ENCODE peak calls at places on chromosomes 3 and 15, in ten cellular contexts. O is hippocampal formation; I is activated naive CD4-positive, alpha-beta T cell; N is osteoblast; D is colonic mucosa; C is KBM-7; K is foreskin fibroblast; S is DND-41; J is HS-5; Q is heart left ventricle. B is an unnamed sample.

GRCh38 chr15:48283361-48284157 is 47.7 kb upstream of the DUT start:
- DNase-seq in D (no peak), O (no peak), N (no peak), J (no peak), K (no peak), S (no peak), I (no peak), C (no peak), Q (no peak), B (no peak)

GRCh38 chr3:193544289-193544688 is 10.4 kb downstream of the ATP13A4 start:
- DNase-seq in S (no peak), I (no peak), O (no peak), D (no peak), Q (no peak), J (no peak), C (no peak), K (no peak), N (no peak), B (no peak)

GRCh38 chr3:196765454-196765853 is 25.8 kb downstream of the PAK2 start:
- DNase-seq in N (no peak), I (no peak), O (no peak), S (no peak), D (no peak), C (no peak), K (no peak), J (no peak), Q (no peak), B (no peak)

GRCh38 chr3:56799251-56799882 is 2.4 kb downstream of the ARHGEF3 start:
- DNase-seq in O (no peak), D (no peak), C (peak; percentile 88), N (no peak), Q (no peak), K (peak; percentile 70), S (peak; percentile 66), I (no peak), J (no peak), B (peak; percentile 89)

GRCh38 chr15:51751687-51752683 is 588 bp downstream of the TMOD2 start:
- DNase-seq in K (peak; percentile 68), S (peak; percentile 20), O (peak; percentile 44), N (peak; percentile 86), D (peak; percentile 45), J (no peak), Q (no peak), C (peak; percentile 61), I (peak; percentile 9), B (peak; percentile 14)

GRCh38 chr15:79623488-79623887 is 191.4 kb downstream of the MINAR1 start:
- DNase-seq in J (no peak), D (no peak), I (no peak), O (no peak), S (no peak), C (no peak), K (no peak), N (no peak), Q (no peak), B (no peak)

GRCh38 chr15:91627473-91628309 is 225.8 kb upstream of the SLCO3A1 start:
- DNase-seq in J (no peak), N (no peak), K (no peak), Q (peak; percentile 60), C (no peak), D (no peak), I (no peak), S (no peak), O (no peak), B (no peak)

GRCh38 chr15:101675015-101675414 is 22.8 kb upstream of the TM2D3 start:
- DNase-seq in Q (no peak), S (no peak), K (peak; percentile 90), N (peak; percentile 74), I (no peak), J (peak; percentile 75), D (no peak), C (no peak), O (no peak), B (no peak)

GRCh38 chr3:53772562-53773329 is 73.5 kb downstream of the CHDH start:
- DNase-seq in Q (no peak), D (no peak), N (no peak), S (no peak), C (no peak), K (peak; percentile 56), O (no peak), I (no peak), J (no peak), B (no peak)

GRCh38 chr3:169362261-169362660 is 301.3 kb downstream of the MECOM start:
- DNase-seq in I (no peak), K (peak; percentile 9), D (peak; percentile 78), Q (no peak), N (no peak), C (no peak), S (no peak), J (no peak), O (no peak), B (no peak)

GRCh38 chr3:140568842-140569520 is 108.9 kb upstream of the TRIM42 start:
- DNase-seq in I (no peak), S (no peak), C (no peak), J (no peak), Q (peak; percentile 54), O (peak; percentile 14), K (no peak), N (no peak), D (no peak), B (no peak)

GRCh38 chr3:11558918-11559815 is 84.5 kb downstream of the VGLL4 start:
- DNase-seq in D (no peak), I (no peak), N (peak; percentile 73), J (no peak), Q (no peak), O (no peak), S (no peak), C (no peak), K (no peak), B (no peak)

GRCh38 chr3:172152869-172153268 is 113.5 kb downstream of the FNDC3B start:
- DNase-seq in C (no peak), O (no peak), Q (peak; percentile 38), N (no peak), J (peak; percentile 48), K (peak; percentile 79), I (no peak), D (no peak), S (no peak), B (no peak)

GRCh38 chr3:190108789-190109188 is 11.9 kb downstream of the P3H2 start:
- DNase-seq in D (no peak), C (no peak), S (no peak), J (no peak), K (peak; percentile 32), Q (no peak), N (no peak), I (no peak), O (no peak), B (no peak)

GRCh38 chr3:53168175-53168923 is 7.3 kb downstream of the PRKCD start:
- DNase-seq in Q (no peak), J (no peak), K (no peak), I (no peak), D (no peak), C (no peak), O (no peak), N (peak; percentile 77), S (no peak), B (no peak)

GRCh38 chr3:178202199-178202598 is 334.0 kb upstream of the KCNMB2 start:
- DNase-seq in D (no peak), K (no peak), C (peak; percentile 35), Q (no peak), I (no peak), J (no peak), S (no peak), O (no peak), N (no peak), B (no peak)

GRCh38 chr3:127017229-127017628 is 34.3 kb downstream of the PLXNA1 start:
- DNase-seq in K (no peak), N (no peak), I (no peak), O (no peak), Q (no peak), D (no peak), S (no peak), C (no peak), J (no peak), B (no peak)

GRCh38 chr3:17894434-17895060 is 152.1 kb upstream of the TBC1D5 start:
- DNase-seq in J (no peak), O (peak; percentile 2), D (peak; percentile 47), N (no peak), C (peak; percentile 88), Q (no peak), S (peak; percentile 83), K (peak; percentile 73), I (peak; percentile 28), B (peak; percentile 69)

GRCh38 chr3:193732827-193733226 is 139.8 kb downstream of the OPA1 start:
- DNase-seq in N (no peak), Q (no peak), J (no peak), I (no peak), C (no peak), S (no peak), K (no peak), O (no peak), D (no peak), B (no peak)

GRCh38 chr3:4751057-4752051 is 227.9 kb upstream of the BHLHE40 start:
- DNase-seq in Q (no peak), N (peak; percentile 87), J (peak; percentile 39), I (no peak), S (no peak), D (no peak), C (peak; percentile 60), O (no peak), K (peak; percentile 57), B (peak; percentile 81)

GRCh38 chr3:61239871-61240270 is 11.4 kb downstream of the FHIT start:
- DNase-seq in J (no peak), I (no peak), K (peak; percentile 1), N (no peak), Q (peak; percentile 44), O (no peak), C (no peak), D (no peak), S (no peak), B (peak; percentile 14)

GRCh38 chr3:129087138-129087702 is 26.6 kb downstream of the GP9 start:
- DNase-seq in J (no peak), C (no peak), D (no peak), Q (peak; percentile 61), N (peak; percentile 93), S (no peak), K (peak; percentile 45), O (no peak), I (no peak), B (no peak)

GRCh38 chr3:58754074-58754473 is 87.5 kb upstream of the FAM3D start:
- DNase-seq in N (no peak), I (no peak), J (no peak), K (no peak), D (no peak), O (no peak), S (no peak), Q (no peak), C (no peak), B (no peak)

GRCh38 chr3:188979669-188980311 is 192.0 kb upstream of the TPRG1 start:
- DNase-seq in J (no peak), S (no peak), O (no peak), D (no peak), K (peak; percentile 8), I (no peak), Q (no peak), N (no peak), C (no peak), B (no peak)

GRCh38 chr3:110526732-110527727 is 544.6 kb upstream of the NECTIN3 start:
- DNase-seq in I (no peak), J (peak; percentile 95), O (no peak), N (peak; percentile 17), C (no peak), S (no peak), D (no peak), Q (no peak), K (peak; percentile 96), B (no peak)

GRCh38 chr3:196181127-196181546 is 30.1 kb downstream of the ZDHHC19 start:
- DNase-seq in C (peak; percentile 36), S (peak; percentile 46), I (no peak), D (no peak), J (no peak), N (peak; percentile 15), K (no peak), O (no peak), Q (no peak), B (no peak)

GRCh38 chr3:195566797-195567196 is 16.9 kb downstream of the APOD start:
- DNase-seq in S (no peak), I (no peak), O (no peak), K (no peak), N (no peak), C (no peak), Q (no peak), D (no peak), J (no peak), B (no peak)

GRCh38 chr3:190401943-190402342 is 14.0 kb downstream of the CLDN16 start:
- DNase-seq in O (no peak), S (no peak), N (no peak), I (no peak), J (no peak), D (no peak), Q (no peak), C (peak; percentile 7), K (no peak), B (peak; percentile 49)